ENCODE peak calls at places on chromosomes 12 and 14, in nine cellular contexts. L is RCC 7860; D is activated CD4-positive, alpha-beta T cell treated with anti-CD3 and anti-CD28 coated beads, Interleukin-2, amount 50 U/mL, for 1 hour; O is GM20000; Z is naive thymus-derived CD8-positive, alpha-beta T cell; V is Calu3; F is AG09309; A is T-cell; Y is A549. X is an unnamed sample.

GRCh38 chr14:63663428-63664142 is 21.9 kb upstream of the WDR89 start:
- DNase-seq in V (peak; percentile 76), A (no peak), Z (no peak), F (no peak), D (no peak), L (no peak), O (no peak), Y (peak; percentile 18), X (peak; percentile 48)

GRCh38 chr14:77098470-77099353 is 654 bp downstream of the CIPC start:
- DNase-seq in V (peak; percentile 28), L (no peak), O (no peak), A (no peak), Z (peak; percentile 12), D (peak; percentile 9), Y (no peak), F (no peak), X (peak; percentile 42)

GRCh38 chr14:68250950-68251765 is 431.6 kb downstream of the RAD51B start:
- DNase-seq in A (no peak), O (no peak), D (no peak), L (no peak), Y (no peak), V (no peak), F (no peak), Z (no peak), X (no peak)

GRCh38 chr12:22641353-22642053 is 16.5 kb downstream of the ETNK1 start:
- DNase-seq in Z (no peak), O (no peak), F (no peak), A (no peak), Y (no peak), D (no peak), V (no peak), L (no peak), X (no peak)

GRCh38 chr14:42469637-42470426 is 863.2 kb downstream of the LRFN5 start:
- DNase-seq in F (no peak), A (no peak), Z (no peak), L (peak; percentile 71), Y (peak; percentile 61), O (no peak), D (no peak), V (no peak), X (no peak)

GRCh38 chr12:120155072-120155471 is 38.5 kb upstream of the RAB35 start:
- DNase-seq in A (no peak), V (no peak), L (no peak), Y (no peak), D (no peak), F (no peak), O (no peak), Z (no peak), X (no peak)

GRCh38 chr14:43778607-43778955 is 728.5 kb downstream of the FSCB start:
- DNase-seq in Z (no peak), V (no peak), A (no peak), D (no peak), L (no peak), F (no peak), O (no peak), Y (no peak), X (no peak)

GRCh38 chr12:57214398-57214781 is 2.2 kb upstream of the NXPH4 start:
- DNase-seq in D (peak; percentile 67), V (peak; percentile 79), O (peak; percentile 86), L (peak; percentile 31), F (no peak), Y (peak; percentile 73), Z (peak; percentile 53), A (peak; percentile 53), X (peak; percentile 52)

GRCh38 chr12:31961137-31961536 is 1.9 kb downstream of the RESF1 start:
- DNase-seq in O (no peak), F (no peak), L (peak; percentile 31), A (no peak), Z (no peak), D (no peak), V (no peak), Y (no peak), X (no peak)

GRCh38 chr14:73236157-73236556 is 1.1 kb upstream of the PAPLN start:
- DNase-seq in D (no peak), V (no peak), Y (no peak), O (no peak), Z (no peak), F (no peak), L (no peak), A (no peak), X (no peak)

GRCh38 chr14:99596071-99596627 is 7.9 kb downstream of the CCDC85C start:
- DNase-seq in A (no peak), O (no peak), D (no peak), Z (no peak), Y (peak; percentile 36), L (no peak), V (peak; percentile 20), F (no peak), X (peak; percentile 17)

GRCh38 chr14:53526190-53526589 is 373.1 kb upstream of the DDHD1 start:
- DNase-seq in Y (no peak), A (no peak), Z (no peak), V (no peak), D (no peak), L (no peak), O (no peak), F (no peak), X (no peak)

GRCh38 chr12:48795550-48796455 is 6.9 kb upstream of the ADCY6 start:
- DNase-seq in Z (no peak), V (peak; percentile 60), Y (peak; percentile 87), D (peak; percentile 52), O (peak; percentile 84), A (peak; percentile 19), L (peak; percentile 56), F (no peak), X (peak; percentile 79)

GRCh38 chr14:54857830-54858269 is 44.8 kb downstream of the GCH1 start:
- DNase-seq in L (no peak), Z (no peak), Y (no peak), D (no peak), V (no peak), O (peak; percentile 52), A (no peak), F (no peak), X (no peak)

GRCh38 chr14:34212574-34212973 is 249.5 kb downstream of the SPTSSA start:
- DNase-seq in V (no peak), A (no peak), Z (no peak), D (no peak), F (no peak), L (no peak), O (no peak), Y (no peak), X (no peak)

GRCh38 chr14:94113908-94114588 is 3.5 kb downstream of the IFI27 start:
- DNase-seq in Y (no peak), D (no peak), Z (no peak), A (no peak), O (no peak), V (no peak), F (no peak), L (no peak), X (no peak)

GRCh38 chr14:63203618-63204406 is 431 bp upstream of the RHOJ start:
- DNase-seq in V (peak; percentile 57), O (no peak), A (no peak), D (no peak), Z (no peak), Y (peak; percentile 37), L (peak; percentile 39), F (peak; percentile 71), X (peak; percentile 80)

GRCh38 chr14:68316078-68316868 is 476.6 kb downstream of the ZFP36L1 start:
- DNase-seq in Y (no peak), F (no peak), L (no peak), O (no peak), A (no peak), Z (no peak), D (no peak), V (no peak), X (no peak)

GRCh38 chr14:99564903-99565259 is 39.1 kb downstream of the CCDC85C start:
- DNase-seq in O (no peak), D (no peak), A (no peak), Y (no peak), V (no peak), F (no peak), L (no peak), Z (no peak), X (no peak)

GRCh38 chr12:118053071-118053985 is 7.7 kb downstream of the WSB2 start:
- DNase-seq in A (peak; percentile 7), O (no peak), V (no peak), Z (no peak), L (peak; percentile 46), F (no peak), D (no peak), Y (no peak), X (no peak)

GRCh38 chr12:39779768-39780340 is 160.3 kb upstream of the ABCD2 start:
- DNase-seq in Z (no peak), A (no peak), Y (no peak), V (no peak), O (no peak), L (no peak), F (no peak), D (no peak), X (no peak)

GRCh38 chr12:103197725-103198388 is 240.4 kb downstream of the ASCL1 start:
- DNase-seq in A (no peak), L (no peak), Z (no peak), O (no peak), D (no peak), F (no peak), Y (no peak), V (no peak), X (no peak)

GRCh38 chr14:53093206-53093605 is 59.9 kb downstream of the DDHD1 start:
- DNase-seq in L (no peak), F (peak; percentile 48), A (no peak), O (no peak), V (no peak), Y (no peak), Z (no peak), D (no peak), X (no peak)

GRCh38 chr12:9933966-9934365 is 1.8 kb upstream of the CLEC2A start:
- DNase-seq in O (no peak), Z (no peak), Y (no peak), L (no peak), V (no peak), A (no peak), F (peak; percentile 34), D (no peak), X (no peak)

GRCh38 chr12:77689510-77690086 is 141.1 kb upstream of the NAV3 start:
- DNase-seq in O (no peak), L (no peak), F (no peak), Y (no peak), V (no peak), A (no peak), Z (no peak), D (no peak), X (no peak)